ENCODE peak calls at places on chromosomes 7 and 10, in five cellular contexts. K is Peyer's patch, F is GM23248, A is A549, N is glutamatergic neuron. O is an unnamed sample.

GRCh38 chr10:129960493-129961273 is 3.4 kb downstream of the EBF3 start:
- DNase-seq in K (no peak), F (no peak), A (no peak), N (no peak), O (no peak)

GRCh38 chr10:118920206-118920605 is 109.3 kb upstream of the NANOS1 start:
- DNase-seq in K (no peak), F (no peak), A (no peak), N (no peak), O (no peak)

GRCh38 chr10:47164800-47165128 is 135.2 kb upstream of the GDF10 start:
- DNase-seq in K (no peak), F (no peak), A (no peak), N (no peak), O (no peak)

GRCh38 chr10:23530079-23530478 is 91.2 kb downstream of the OTUD1 start:
- DNase-seq in K (no peak), F (peak; percentile 53), A (no peak), N (no peak), O (peak; percentile 16)

GRCh38 chr10:59177031-59177861 is 803 bp downstream of the PHYHIPL start:
- DNase-seq in K (peak; percentile 56), F (peak; percentile 91), A (peak; percentile 31), N (peak; percentile 53), O (peak; percentile 81)

GRCh38 chr10:118595598-118596425 is at the start of gene PRLHR:
- DNase-seq in K (no peak), F (peak; percentile 59), A (no peak), N (peak; percentile 59), O (no peak)

GRCh38 chr7:74454059-74454947 is 597 bp downstream of the GTF2IRD1 start:
- DNase-seq in K (no peak), F (peak; percentile 28), A (no peak), N (peak; percentile 59), O (no peak)

GRCh38 chr7:99030145-99030856 is 113.6 kb downstream of the SMURF1 start:
- DNase-seq in K (peak; percentile 32), F (no peak), A (no peak), N (no peak), O (no peak)

GRCh38 chr7:142855756-142856564 is 1.1 kb downstream of the EPHB6 start:
- DNase-seq in K (peak; percentile 53), F (peak; percentile 15), A (no peak), N (no peak), O (no peak)

GRCh38 chr10:71392791-71393781 is 3.6 kb upstream of the CDH23 start:
- DNase-seq in K (peak; percentile 40), F (no peak), A (no peak), N (no peak), O (no peak)

GRCh38 chr10:88832376-88832775 is 19.3 kb downstream of the ANKRD22 start:
- DNase-seq in K (no peak), F (no peak), A (no peak), N (no peak), O (no peak)

GRCh38 chr7:133301444-133301843 is 48.6 kb downstream of the EXOC4 start:
- DNase-seq in K (no peak), F (no peak), A (no peak), N (no peak), O (no peak)

GRCh38 chr10:92242910-92243671 is 47.8 kb downstream of the CPEB3 start:
- DNase-seq in K (peak; percentile 84), F (peak; percentile 11), A (peak; percentile 50), N (peak; percentile 51), O (peak; percentile 62)

GRCh38 chr7:7808156-7808555 is 89.7 kb upstream of the RPA3 start:
- DNase-seq in K (no peak), F (peak; percentile 64), A (peak; percentile 51), N (no peak), O (no peak)